ENCODE peak calls at places on chromosomes 4 and X, in five cellular contexts. J, M, N, K and H are unnamed samples.

GRCh38 chrX:131704136-131704695 is 160.3 kb downstream of the OR13H1 start:
- DNase-seq in N (no peak), K (peak), J (peak), M (peak), H (no peak)

GRCh38 chr4:24226018-24226417 is 336.2 kb upstream of the PPARGC1A start:
- DNase-seq in M (no peak), N (no peak), K (no peak), J (no peak), H (no peak)

GRCh38 chr4:187209921-187210613 is 486.4 kb upstream of the FAT1 start:
- DNase-seq in M (no peak), N (no peak), K (no peak), J (no peak), H (no peak)

GRCh38 chrX:149937881-149938426 is 337 bp downstream of the EOLA2 start:
- DNase-seq in N (no peak), J (no peak), K (no peak), M (no peak), H (peak)

GRCh38 chr4:52870225-52870624 is 8.1 kb downstream of the RASL11B start:
- DNase-seq in K (no peak), N (no peak), J (no peak), M (peak), H (no peak)

GRCh38 chr4:15002659-15003440 is 569 bp downstream of the CPEB2 start:
- DNase-seq in M (peak), J (peak), N (peak), K (peak), H (peak)

GRCh38 chrX:8783100-8784098 is 17.8 kb downstream of the FAM9A start:
- DNase-seq in M (no peak), J (no peak), K (peak), N (no peak), H (peak)

GRCh38 chr4:143185253-143186107 is 763 bp downstream of the USP38 start:
- DNase-seq in N (peak), J (no peak), K (no peak), M (no peak), H (peak)

GRCh38 chr4:185924458-185924857 is 112.5 kb upstream of the SORBS2 start:
- DNase-seq in J (no peak), N (no peak), M (no peak), K (no peak), H (no peak)

GRCh38 chr4:71709961-71710360 is 73.9 kb downstream of the GC start:
- DNase-seq in J (no peak), K (no peak), N (no peak), M (no peak), H (no peak)

GRCh38 chr4:35835893-35836292 is 408.4 kb downstream of the ARAP2 start:
- DNase-seq in J (no peak), N (no peak), M (no peak), K (no peak), H (no peak)

GRCh38 chr4:88217169-88217568 is 58.7 kb upstream of the ABCG2 start:
- DNase-seq in K (no peak), M (no peak), N (no peak), J (no peak), H (no peak)

DNA sequence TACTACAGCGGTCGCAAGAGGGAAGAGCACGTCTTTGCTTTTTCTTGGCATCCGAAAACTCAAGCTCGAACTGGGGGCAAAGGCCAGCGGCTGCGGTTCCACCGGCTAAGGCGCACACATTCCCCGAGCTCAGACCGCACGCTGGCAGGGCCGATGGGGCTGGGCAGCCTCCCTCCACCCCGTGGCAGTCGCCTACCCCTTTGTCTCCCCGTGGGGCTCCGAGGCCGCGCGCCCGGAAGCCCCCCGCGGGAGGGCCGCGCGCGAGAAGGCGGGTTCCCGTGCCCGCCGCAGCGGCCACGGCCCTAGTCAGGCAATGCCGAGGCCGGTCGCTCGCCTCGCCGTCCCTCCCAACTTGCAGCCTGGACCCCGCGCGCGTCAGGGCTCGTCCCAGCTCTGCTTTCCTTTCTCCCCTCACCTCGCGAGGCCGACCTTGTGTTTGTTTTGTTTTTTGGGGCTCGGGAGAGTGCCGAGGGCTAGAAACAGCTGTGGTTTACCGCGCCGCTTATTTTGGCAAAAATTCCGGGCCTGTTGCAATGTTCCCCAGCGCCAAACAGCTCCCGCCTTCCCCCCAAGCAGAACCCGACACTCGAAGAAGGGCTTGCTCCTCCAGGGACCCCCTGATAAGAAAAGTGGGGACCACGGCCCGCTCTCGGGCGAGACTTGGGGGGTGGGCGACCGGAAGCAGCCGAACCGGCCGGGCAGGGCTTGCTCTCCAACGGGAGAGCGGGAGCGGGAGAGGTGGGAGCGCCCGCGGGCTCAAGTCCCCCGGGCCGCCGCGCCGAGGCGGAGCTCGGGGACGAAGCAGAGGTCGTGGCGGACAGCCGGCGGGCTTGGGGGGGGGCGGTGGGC is 553 bp upstream of the N4BP2 start:
- DNase-seq in J (peak), M (peak), N (peak), K (peak), H (peak)
- TF ChIP-seq POLR2A in J (peak), M (no peak), N (peak), K (peak), H (peak)

DNA sequence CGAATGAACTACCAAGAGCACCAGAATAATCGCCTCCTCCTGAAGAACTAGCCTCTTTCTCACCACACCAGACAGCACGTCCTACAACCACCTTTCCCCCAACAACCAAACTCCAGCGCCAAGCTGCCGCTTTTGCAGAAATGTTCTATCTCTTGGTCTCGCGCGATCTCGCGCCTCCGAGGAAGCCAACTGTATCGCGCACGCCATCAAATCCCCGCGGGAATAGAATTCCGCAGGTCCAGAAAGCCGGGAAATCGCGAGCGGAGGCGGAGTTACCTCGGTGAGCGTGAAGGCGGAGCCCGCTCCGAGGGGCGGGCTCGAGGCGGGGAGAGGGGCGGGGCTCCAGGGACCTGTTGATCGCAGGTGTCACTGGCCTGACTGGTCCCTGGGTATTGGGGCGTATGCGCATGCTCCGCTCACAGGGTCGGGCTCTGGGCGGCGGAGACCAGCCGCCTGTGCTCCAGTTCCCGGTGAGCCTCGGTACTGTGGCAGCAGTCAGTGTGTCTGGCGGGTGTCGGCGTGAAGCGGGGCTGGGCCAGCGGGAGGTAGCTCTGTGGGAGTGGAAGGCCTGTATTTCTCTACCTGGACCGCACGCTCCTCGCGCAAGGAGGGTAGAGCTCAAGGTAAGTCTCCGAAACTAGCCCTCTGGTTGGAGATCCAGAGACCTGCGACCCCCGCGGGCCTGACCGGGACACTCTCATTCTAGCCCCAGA is at the start of gene USP53:
- DNase-seq in J (peak), M (peak), N (peak), K (peak), H (peak)
- TF ChIP-seq POLR2A in J (peak), M (no peak), N (peak), K (peak), H (peak)

GRCh38 chr4:5712517-5712916 is 1.5 kb downstream of the EVC start:
- DNase-seq in N (no peak), K (no peak), M (no peak), J (no peak), H (no peak)
- TF ChIP-seq POLR2A in N (no peak), K (no peak), M (no peak), J (peak), H (no peak)

GRCh38 chr4:3047464-3048286 is 26.7 kb downstream of the HTT-AS start:
- DNase-seq in J (no peak), M (peak), K (peak), N (peak), H (peak)
- TF ChIP-seq POLR2A in J (no peak), M (no peak), K (no peak), N (no peak), H (no peak)